ENCODE peak calls at places on chromosome 2, in nine cellular contexts. One of them, this sample, is unnamed.

GRCh38 chr2:156649596-156649995 is 213.4 kb downstream of the GPD2 start:
- DNase-seq in fibroblast of pulmonary artery: no peak
- DNase-seq in small intestine: no peak
- DNase-seq in NCI-H1092 treated with DMSO at 0.1 percent for 48 hours: no peak
- DNase-seq in astrocyte of the hippocampus: peak; percentile 76
- DNase-seq in A549: no peak
- DNase-seq in cardiac muscle cell: peak; percentile 38
- DNase-seq in mesothelial cell of epicardium: no peak
- DNase-seq in iPS-NIHi11: no peak
- DNase-seq in this sample: no peak

GRCh38 chr2:38505779-38506178 is 96.9 kb downstream of the HNRNPLL start:
- DNase-seq in fibroblast of pulmonary artery: peak; percentile 80
- DNase-seq in small intestine: no peak
- DNase-seq in NCI-H1092 treated with DMSO at 0.1 percent for 48 hours: no peak
- DNase-seq in astrocyte of the hippocampus: peak; percentile 16
- DNase-seq in A549: no peak
- DNase-seq in cardiac muscle cell: no peak
- DNase-seq in mesothelial cell of epicardium: no peak
- DNase-seq in iPS-NIHi11: no peak
- DNase-seq in this sample: peak; percentile 41

GRCh38 chr2:56770490-56770889 is 586.7 kb downstream of the CCDC85A start:
- DNase-seq in fibroblast of pulmonary artery: peak; percentile 53
- DNase-seq in small intestine: no peak
- DNase-seq in NCI-H1092 treated with DMSO at 0.1 percent for 48 hours: no peak
- DNase-seq in astrocyte of the hippocampus: no peak
- DNase-seq in A549: no peak
- DNase-seq in cardiac muscle cell: no peak
- DNase-seq in mesothelial cell of epicardium: no peak
- DNase-seq in iPS-NIHi11: no peak
- DNase-seq in this sample: no peak

GRCh38 chr2:120150040-120150482 is 73.1 kb downstream of the TMEM185B start:
- DNase-seq in fibroblast of pulmonary artery: peak; percentile 25
- DNase-seq in small intestine: no peak
- DNase-seq in NCI-H1092 treated with DMSO at 0.1 percent for 48 hours: no peak
- DNase-seq in astrocyte of the hippocampus: no peak
- DNase-seq in A549: no peak
- DNase-seq in cardiac muscle cell: no peak
- DNase-seq in mesothelial cell of epicardium: no peak
- DNase-seq in iPS-NIHi11: no peak
- DNase-seq in this sample: no peak

GRCh38 chr2:218895326-218895725 is 14.7 kb downstream of the WNT10A start:
- DNase-seq in fibroblast of pulmonary artery: no peak
- DNase-seq in small intestine: no peak
- DNase-seq in NCI-H1092 treated with DMSO at 0.1 percent for 48 hours: no peak
- DNase-seq in astrocyte of the hippocampus: no peak
- DNase-seq in A549: no peak
- DNase-seq in cardiac muscle cell: no peak
- DNase-seq in mesothelial cell of epicardium: no peak
- DNase-seq in iPS-NIHi11: no peak
- DNase-seq in this sample: no peak

GRCh38 chr2:237972211-237972610 is 5.4 kb downstream of the UBE2F start:
- DNase-seq in fibroblast of pulmonary artery: no peak
- DNase-seq in small intestine: no peak
- DNase-seq in NCI-H1092 treated with DMSO at 0.1 percent for 48 hours: no peak
- DNase-seq in astrocyte of the hippocampus: no peak
- DNase-seq in A549: no peak
- DNase-seq in cardiac muscle cell: no peak
- DNase-seq in mesothelial cell of epicardium: no peak
- DNase-seq in iPS-NIHi11: no peak
- DNase-seq in this sample: no peak

GRCh38 chr2:66544258-66544657 is 109.3 kb downstream of the MEIS1 start:
- DNase-seq in fibroblast of pulmonary artery: no peak
- DNase-seq in small intestine: no peak
- DNase-seq in NCI-H1092 treated with DMSO at 0.1 percent for 48 hours: no peak
- DNase-seq in astrocyte of the hippocampus: no peak
- DNase-seq in A549: no peak
- DNase-seq in cardiac muscle cell: no peak
- DNase-seq in mesothelial cell of epicardium: no peak
- DNase-seq in iPS-NIHi11: no peak
- DNase-seq in this sample: no peak

GRCh38 chr2:161077367-161078210 is 82.6 kb upstream of the TANK start:
- DNase-seq in fibroblast of pulmonary artery: peak; percentile 95
- DNase-seq in small intestine: peak; percentile 60
- DNase-seq in NCI-H1092 treated with DMSO at 0.1 percent for 48 hours: no peak
- DNase-seq in astrocyte of the hippocampus: no peak
- DNase-seq in A549: no peak
- DNase-seq in cardiac muscle cell: no peak
- DNase-seq in mesothelial cell of epicardium: no peak
- DNase-seq in iPS-NIHi11: no peak
- DNase-seq in this sample: no peak

GRCh38 chr2:150388289-150388625 is 99.2 kb downstream of the RND3 start:
- DNase-seq in fibroblast of pulmonary artery: no peak
- DNase-seq in small intestine: no peak
- DNase-seq in NCI-H1092 treated with DMSO at 0.1 percent for 48 hours: no peak
- DNase-seq in astrocyte of the hippocampus: no peak
- DNase-seq in A549: no peak
- DNase-seq in cardiac muscle cell: no peak
- DNase-seq in mesothelial cell of epicardium: no peak
- DNase-seq in iPS-NIHi11: no peak
- DNase-seq in this sample: no peak

GRCh38 chr2:205712508-205712907 is 30.2 kb downstream of the NRP2 start:
- DNase-seq in fibroblast of pulmonary artery: no peak
- DNase-seq in small intestine: no peak
- DNase-seq in NCI-H1092 treated with DMSO at 0.1 percent for 48 hours: no peak
- DNase-seq in astrocyte of the hippocampus: peak; percentile 83
- DNase-seq in A549: no peak
- DNase-seq in cardiac muscle cell: no peak
- DNase-seq in mesothelial cell of epicardium: no peak
- DNase-seq in iPS-NIHi11: no peak
- DNase-seq in this sample: no peak

GRCh38 chr2:85768713-85769112 is 14.9 kb downstream of the ATOH8 start:
- DNase-seq in fibroblast of pulmonary artery: peak; percentile 80
- DNase-seq in small intestine: no peak
- DNase-seq in NCI-H1092 treated with DMSO at 0.1 percent for 48 hours: peak; percentile 73
- DNase-seq in astrocyte of the hippocampus: peak; percentile 63
- DNase-seq in A549: no peak
- DNase-seq in cardiac muscle cell: peak; percentile 75
- DNase-seq in mesothelial cell of epicardium: peak; percentile 69
- DNase-seq in iPS-NIHi11: no peak
- DNase-seq in this sample: no peak

This sample was measured in omental fat pad.